ENCODE peak calls at places on chromosomes 5 and 9, in five cellular contexts. One of them, this sample, is unnamed. For H3K27me3, the result is how much of the 10 kb centered on the place peaks cover.

GRCh38 chr9:80690340-80690939 is 998.9 kb downstream of the TLE1 start:
- DNase-seq in H1: no peak
- DNase-seq in K562: no peak
- DNase-seq in HepG2: no peak
- DNase-seq in GM12878: no peak
- DNase-seq in this sample: no peak

GRCh38 chr5:87030699-87031098 is 237.0 kb upstream of the RASA1 start:
- DNase-seq in H1: no peak
- DNase-seq in HepG2: no peak
- DNase-seq in K562: no peak
- DNase-seq in GM12878: no peak
- DNase-seq in this sample: no peak

GRCh38 chr9:96417051-96417586 is 1.1 kb downstream of the ZNF367 start:
- DNase-seq in GM12878: peak
- DNase-seq in H1: peak
- DNase-seq in HepG2: peak
- DNase-seq in K562: peak
- DNase-seq in this sample: peak

GRCh38 chr5:97560176-97560993 is 377.3 kb upstream of the RIOK2 start:
- DNase-seq in K562: no peak
- DNase-seq in H1: no peak
- DNase-seq in HepG2: no peak
- DNase-seq in GM12878: no peak
- DNase-seq in this sample: no peak

GRCh38 chr5:172282277-172283019 is 1.1 kb downstream of the UBTD2 start:
- DNase-seq in HepG2: no peak
- DNase-seq in K562: no peak
- DNase-seq in H1: no peak
- DNase-seq in GM12878: no peak
- DNase-seq in this sample: no peak

GRCh38 chr9:75046725-75047345 is 18.7 kb upstream of the CARNMT1 start:
- DNase-seq in HepG2: no peak
- DNase-seq in H1: no peak
- DNase-seq in GM12878: no peak
- DNase-seq in K562: no peak
- DNase-seq in this sample: no peak

GRCh38 chr9:76557674-76558073 is 98.7 kb downstream of the GCNT1 start:
- DNase-seq in GM12878: no peak
- DNase-seq in H1: no peak
- DNase-seq in HepG2: no peak
- DNase-seq in K562: no peak
- DNase-seq in this sample: no peak

GRCh38 chr9:94005272-94005901 is 50.2 kb upstream of the BARX1 start:
- DNase-seq in K562: no peak
- DNase-seq in H1: no peak
- DNase-seq in HepG2: no peak
- DNase-seq in GM12878: no peak
- DNase-seq in this sample: no peak

GRCh38 chr5:21024966-21025365 is 1037.0 kb upstream of the CDH18 start:
- DNase-seq in HepG2: no peak
- DNase-seq in GM12878: no peak
- DNase-seq in K562: no peak
- DNase-seq in H1: no peak
- DNase-seq in this sample: no peak

GRCh38 chr5:127521138-127521770 is 3.8 kb downstream of the PRRC1 start:
- DNase-seq in K562: no peak
- DNase-seq in HepG2: no peak
- DNase-seq in H1: no peak
- DNase-seq in GM12878: no peak
- DNase-seq in this sample: no peak

GRCh38 chr9:77909306-77909705 is 122.3 kb downstream of the GNAQ start:
- DNase-seq in H1: no peak
- DNase-seq in GM12878: no peak
- DNase-seq in HepG2: no peak
- DNase-seq in K562: peak
- DNase-seq in this sample: no peak

GRCh38 chr9:89826186-89826585 is 221.4 kb downstream of the GADD45G start:
- DNase-seq in HepG2: no peak
- DNase-seq in GM12878: no peak
- DNase-seq in H1: peak
- DNase-seq in K562: no peak
- DNase-seq in this sample: no peak

GRCh38 chr5:173391031-173391430 is 62.8 kb upstream of the STC2 start:
- DNase-seq in GM12878: no peak
- DNase-seq in K562: no peak
- DNase-seq in H1: no peak
- DNase-seq in HepG2: no peak
- DNase-seq in this sample: no peak

GRCh38 chr9:70407081-70407503 is 7.4 kb downstream of the KLF9 start:
- DNase-seq in K562: no peak
- DNase-seq in H1: no peak
- DNase-seq in HepG2: no peak
- DNase-seq in GM12878: no peak
- DNase-seq in this sample: no peak

GRCh38 chr9:69963728-69964127 is 79.9 kb upstream of the MAMDC2 start:
- DNase-seq in HepG2: no peak
- DNase-seq in K562: no peak
- DNase-seq in GM12878: no peak
- DNase-seq in H1: no peak
- DNase-seq in this sample: no peak

GRCh38 chr5:173554989-173555705 is 61.3 kb downstream of the BOD1 start:
- DNase-seq in HepG2: peak
- DNase-seq in K562: no peak
- DNase-seq in GM12878: no peak
- DNase-seq in H1: no peak
- DNase-seq in this sample: no peak

GRCh38 chr5:173486355-173486754 is 130.1 kb downstream of the BOD1 start:
- DNase-seq in HepG2: no peak
- DNase-seq in H1: no peak
- DNase-seq in K562: no peak
- DNase-seq in GM12878: no peak
- DNase-seq in this sample: no peak

GRCh38 chr9:71812385-71812784 is 44.1 kb upstream of the CEMIP2 start:
- DNase-seq in K562: no peak
- DNase-seq in HepG2: no peak
- DNase-seq in GM12878: no peak
- DNase-seq in H1: no peak
- DNase-seq in this sample: no peak

GRCh38 chr5:78566747-78567449 is 81.7 kb downstream of the LHFPL2 start:
- DNase-seq in HepG2: no peak
- DNase-seq in GM12878: no peak
- DNase-seq in H1: no peak
- DNase-seq in K562: no peak
- DNase-seq in this sample: no peak

GRCh38 chr5:2751592-2752021 is at the start of gene IRX2:
- DNase-seq in K562: no peak
- DNase-seq in GM12878: no peak
- DNase-seq in H1: peak
- DNase-seq in HepG2: no peak
- DNase-seq in this sample: no peak

GRCh38 chr5:88667187-88668141 is 215.5 kb downstream of the MEF2C start:
- DNase-seq in HepG2: no peak
- DNase-seq in H1: no peak
- DNase-seq in K562: no peak
- DNase-seq in GM12878: no peak
- DNase-seq in this sample: no peak

GRCh38 chr5:123429993-123430392 is 6.8 kb upstream of the CEP120 start:
- DNase-seq in K562: no peak
- DNase-seq in H1: no peak
- DNase-seq in GM12878: no peak
- DNase-seq in HepG2: peak
- DNase-seq in this sample: peak

GRCh38 chr9:16848189-16848588 is 22.3 kb downstream of the BNC2 start:
- DNase-seq in H1: no peak
- DNase-seq in GM12878: no peak
- DNase-seq in HepG2: no peak
- DNase-seq in K562: no peak
- DNase-seq in this sample: no peak

GRCh38 chr5:124906339-124907097 is 160.1 kb upstream of the ZNF608 start:
- DNase-seq in HepG2: peak
- DNase-seq in H1: no peak
- DNase-seq in K562: no peak
- DNase-seq in GM12878: no peak
- DNase-seq in this sample: no peak

GRCh38 chr9:134403292-134403681 is 77.0 kb downstream of the RXRA start:
- DNase-seq in HepG2: no peak
- DNase-seq in H1: no peak
- DNase-seq in GM12878: no peak
- DNase-seq in K562: no peak
- DNase-seq in this sample: no peak

GRCh38 chr9:97518166-97518908 is 16.9 kb downstream of the TMOD1 start:
- DNase-seq in H1: no peak
- DNase-seq in K562: no peak
- DNase-seq in HepG2: no peak
- DNase-seq in GM12878: no peak
- DNase-seq in this sample: no peak

GRCh38 chr5:33936004-33936380 is 194 bp upstream of the RXFP3 start:
- DNase-seq in K562: peak
- DNase-seq in GM12878: no peak
- DNase-seq in HepG2: no peak
- DNase-seq in H1: peak
- DNase-seq in this sample: no peak

GRCh38 chr5:68088302-68088701 is 127.3 kb upstream of the PIK3R1 start:
- DNase-seq in K562: no peak
- DNase-seq in GM12878: no peak
- DNase-seq in H1: no peak
- DNase-seq in HepG2: no peak
- DNase-seq in this sample: no peak

GRCh38 chr5:157994906-157995519 is 136.1 kb upstream of the CLINT1 start:
- DNase-seq in GM12878: peak
- DNase-seq in K562: peak
- DNase-seq in H1: peak
- DNase-seq in HepG2: peak
- DNase-seq in this sample: peak

GRCh38 chr5:134114886-134115805 is 665 bp downstream of the TCF7 start:
- DNase-seq in GM12878: no peak
- DNase-seq in K562: peak
- DNase-seq in HepG2: peak
- DNase-seq in H1: peak
- DNase-seq in this sample: no peak

GRCh38 chr9:37002036-37002412 is 32.0 kb downstream of the PAX5 start:
- DNase-seq in K562: no peak
- DNase-seq in H1: no peak
- DNase-seq in GM12878: no peak
- DNase-seq in HepG2: no peak
- DNase-seq in this sample: no peak

GRCh38 chr9:37001461-37001860 is 32.6 kb downstream of the PAX5 start:
- DNase-seq in H1: no peak
- DNase-seq in K562: no peak
- DNase-seq in GM12878: no peak
- DNase-seq in HepG2: no peak
- DNase-seq in this sample: no peak

GRCh38 chr9:36997414-36997813 is 36.7 kb downstream of the PAX5 start:
- DNase-seq in HepG2: no peak
- DNase-seq in K562: no peak
- DNase-seq in GM12878: no peak
- DNase-seq in H1: no peak
- DNase-seq in this sample: no peak

GRCh38 chr9:37002413-37003217 is 31.5 kb downstream of the PAX5 start:
- DNase-seq in HepG2: no peak
- DNase-seq in H1: no peak
- DNase-seq in K562: no peak
- DNase-seq in GM12878: no peak
- DNase-seq in this sample: no peak

DNA sequence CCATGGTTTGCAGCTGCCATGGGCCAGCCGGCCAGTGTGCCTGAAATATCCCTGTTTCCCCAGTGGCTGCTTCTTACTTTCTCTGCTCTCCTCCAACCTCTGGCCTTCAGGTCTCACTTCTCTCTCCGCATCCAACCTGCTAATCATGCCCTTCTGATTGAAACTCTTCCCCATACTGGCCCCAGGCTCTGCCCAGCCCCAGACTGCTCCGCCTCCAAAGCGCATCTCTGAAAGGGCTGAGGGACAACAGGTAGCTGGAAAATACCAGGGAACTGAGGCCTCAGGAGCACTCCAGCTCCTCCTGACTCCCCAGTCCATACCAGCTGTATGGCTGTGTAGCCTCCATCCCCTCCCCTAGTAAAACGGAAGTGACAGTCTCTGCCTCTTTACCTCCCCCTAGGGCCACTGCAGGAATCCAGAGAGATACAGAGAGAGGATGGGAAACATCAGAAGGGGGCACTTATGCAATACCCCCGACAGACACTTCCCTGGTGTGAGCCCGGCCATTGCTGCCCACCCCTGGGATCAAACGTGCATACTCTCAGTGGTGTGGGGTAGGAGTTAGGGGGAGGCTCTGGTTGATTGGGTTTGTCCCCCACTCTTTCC is 34.2 kb downstream of the PAX5 start:
- DNase-seq in H1: no peak
- DNase-seq in K562: peak
- DNase-seq in HepG2: no peak
- DNase-seq in GM12878: no peak
- DNase-seq in this sample: no peak
- H3K27me3 ChIP-seq in H1: under half
- H3K27me3 ChIP-seq in K562: under half
- H3K27me3 ChIP-seq in HepG2: under half
- H3K27me3 ChIP-seq in GM12878: under half
- H3K27me3 ChIP-seq in this sample: under half

GRCh38 chr5:176739461-176740051 is 70.8 kb upstream of the UNC5A start:
- DNase-seq in HepG2: no peak
- DNase-seq in H1: peak
- DNase-seq in GM12878: no peak
- DNase-seq in K562: no peak
- DNase-seq in this sample: no peak
- TF ChIP-seq EZH2 in HepG2: no peak
- TF ChIP-seq EZH2 in H1: no peak
- TF ChIP-seq EZH2 in GM12878: no peak
- TF ChIP-seq EZH2 in K562: no peak
- TF ChIP-seq EZH2 in this sample: no peak

GRCh38 chr9:107750741-107751521 is 261.4 kb upstream of the KLF4 start:
- DNase-seq in K562: no peak
- DNase-seq in GM12878: no peak
- DNase-seq in HepG2: peak
- DNase-seq in H1: no peak
- DNase-seq in this sample: peak
- TF ChIP-seq SIN3A in K562: no peak
- TF ChIP-seq SIN3A in GM12878: no peak
- TF ChIP-seq SIN3A in HepG2: no peak
- TF ChIP-seq SIN3A in H1: no peak
- TF ChIP-seq SIN3A in this sample: no peak

GRCh38 chr5:113054899-113055298 is 78.3 kb downstream of the DCP2 start:
- DNase-seq in GM12878: no peak
- DNase-seq in H1: no peak
- DNase-seq in HepG2: no peak
- DNase-seq in K562: no peak
- DNase-seq in this sample: no peak

GRCh38 chr5:113048931-113049330 is 72.3 kb downstream of the DCP2 start:
- DNase-seq in GM12878: no peak
- DNase-seq in HepG2: no peak
- DNase-seq in H1: no peak
- DNase-seq in K562: no peak
- DNase-seq in this sample: no peak

GRCh38 chr5:113053614-113054013 is 77.0 kb downstream of the DCP2 start:
- DNase-seq in H1: no peak
- DNase-seq in HepG2: no peak
- DNase-seq in K562: peak
- DNase-seq in GM12878: no peak
- DNase-seq in this sample: no peak

GRCh38 chr5:113050606-113051391 is 74.2 kb downstream of the DCP2 start:
- DNase-seq in H1: no peak
- DNase-seq in GM12878: no peak
- DNase-seq in K562: no peak
- DNase-seq in HepG2: no peak
- DNase-seq in this sample: no peak

GRCh38 chr5:113052041-113052795 is 75.6 kb downstream of the DCP2 start:
- DNase-seq in GM12878: no peak
- DNase-seq in H1: no peak
- DNase-seq in HepG2: no peak
- DNase-seq in K562: no peak
- DNase-seq in this sample: no peak
- H3K27me3 ChIP-seq in GM12878: under half
- H3K27me3 ChIP-seq in H1: under half
- H3K27me3 ChIP-seq in HepG2: under half
- H3K27me3 ChIP-seq in K562: under half
- H3K27me3 ChIP-seq in this sample: under half

This sample was measured in HCT116.